ENCODE peak calls at places on chromosome 16, in six cellular contexts. G, U, R, C, N and Z are unnamed samples.

GRCh38 chr16:89009343-89010209 is 32.6 kb upstream of the CBFA2T3 start:
- DNase-seq in G (no peak), U (no peak), R (no peak), C (no peak), N (no peak), Z (no peak)

GRCh38 chr16:57253410-57253927 is 8.4 kb downstream of the ARL2BP start:
- DNase-seq in G (no peak), U (no peak), R (no peak), C (no peak), N (no peak), Z (peak)

GRCh38 chr16:48535369-48535787 is 74.6 kb downstream of the N4BP1 start:
- DNase-seq in G (no peak), U (no peak), R (no peak), C (no peak), N (no peak), Z (no peak)

GRCh38 chr16:17544785-17545184 is 74.0 kb upstream of the XYLT1 start:
- DNase-seq in G (no peak), U (no peak), R (no peak), C (no peak), N (peak), Z (no peak)

GRCh38 chr16:54285414-54286066 is 1.0 kb downstream of the IRX3 start:
- DNase-seq in G (no peak), U (no peak), R (no peak), C (peak), N (no peak), Z (peak)

GRCh38 chr16:48321307-48322036 is 63.7 kb downstream of the SIAH1 start:
- DNase-seq in G (no peak), U (peak), R (no peak), C (no peak), N (no peak), Z (no peak)

GRCh38 chr16:10878644-10879498 is 1.9 kb downstream of the CIITA start:
- DNase-seq in G (no peak), U (peak), R (no peak), C (peak), N (no peak), Z (no peak)

GRCh38 chr16:49092704-49093103 is 188.9 kb downstream of the CBLN1 start:
- DNase-seq in G (no peak), U (no peak), R (no peak), C (no peak), N (no peak), Z (no peak)

GRCh38 chr16:23771027-23771426 is 16.2 kb downstream of the CHP2 start:
- DNase-seq in G (no peak), U (no peak), R (no peak), C (no peak), N (no peak), Z (no peak)

GRCh38 chr16:70693231-70693671 is 7.4 kb upstream of the MTSS2 start:
- DNase-seq in G (no peak), U (no peak), R (no peak), C (no peak), N (no peak), Z (no peak)

GRCh38 chr16:70252355-70252988 is 732 bp upstream of the EXOSC6 start:
- DNase-seq in G (peak), U (peak), R (no peak), C (peak), N (peak), Z (no peak)

GRCh38 chr16:25066747-25067631 is 44.6 kb upstream of the LCMT1 start:
- DNase-seq in G (peak), U (peak), R (no peak), C (peak), N (peak), Z (peak)

GRCh38 chr16:70715860-70716357 is 30.1 kb upstream of the MTSS2 start:
- DNase-seq in G (no peak), U (peak), R (no peak), C (peak), N (no peak), Z (no peak)

GRCh38 chr16:8258523-8258922 is 331.8 kb downstream of the TMEM114 start:
- DNase-seq in G (no peak), U (no peak), R (no peak), C (no peak), N (no peak), Z (no peak)

GRCh38 chr16:59324462-59324861 is 590.3 kb upstream of the GOT2 start:
- DNase-seq in G (peak), U (peak), R (no peak), C (no peak), N (no peak), Z (no peak)

GRCh38 chr16:84182680-84183571 is 3.9 kb downstream of the TAF1C start:
- DNase-seq in G (no peak), U (no peak), R (no peak), C (no peak), N (no peak), Z (no peak)

GRCh38 chr16:78505544-78506371 is 406.3 kb downstream of the WWOX start:
- DNase-seq in G (no peak), U (no peak), R (no peak), C (no peak), N (peak), Z (peak)

GRCh38 chr16:49340466-49340865 is 33.1 kb upstream of the C16orf78 start:
- DNase-seq in G (no peak), U (no peak), R (no peak), C (no peak), N (no peak), Z (no peak)

GRCh38 chr16:58026705-58027340 is 1.3 kb downstream of the MMP15 start:
- DNase-seq in G (peak), U (no peak), R (no peak), C (peak), N (peak), Z (no peak)

GRCh38 chr16:89906141-89907025 is 12.3 kb upstream of the MC1R start:
- DNase-seq in G (peak), U (no peak), R (no peak), C (no peak), N (no peak), Z (no peak)

GRCh38 chr16:18948372-18949020 is 22.3 kb upstream of the SMG1 start:
- DNase-seq in G (no peak), U (no peak), R (no peak), C (no peak), N (no peak), Z (no peak)

GRCh38 chr16:69796285-69797118 is 34.4 kb downstream of the WWP2 start:
- DNase-seq in G (peak), U (peak), R (no peak), C (peak), N (peak), Z (peak)

GRCh38 chr16:69804283-69804682 is 42.2 kb downstream of the WWP2 start:
- DNase-seq in G (no peak), U (no peak), R (no peak), C (no peak), N (no peak), Z (no peak)

GRCh38 chr16:72923757-72924156 is 124.2 kb downstream of the ZFHX3 start:
- DNase-seq in G (no peak), U (no peak), R (no peak), C (no peak), N (no peak), Z (no peak)

GRCh38 chr16:72925631-72925979 is 122.3 kb downstream of the ZFHX3 start:
- DNase-seq in G (no peak), U (no peak), R (no peak), C (no peak), N (no peak), Z (no peak)

GRCh38 chr16:72924918-72925630 is 122.9 kb downstream of the ZFHX3 start:
- DNase-seq in G (no peak), U (no peak), R (no peak), C (no peak), N (no peak), Z (peak)

GRCh38 chr16:72922714-72923113 is 125.2 kb downstream of the ZFHX3 start:
- DNase-seq in G (no peak), U (no peak), R (no peak), C (peak), N (no peak), Z (no peak)

DNA sequence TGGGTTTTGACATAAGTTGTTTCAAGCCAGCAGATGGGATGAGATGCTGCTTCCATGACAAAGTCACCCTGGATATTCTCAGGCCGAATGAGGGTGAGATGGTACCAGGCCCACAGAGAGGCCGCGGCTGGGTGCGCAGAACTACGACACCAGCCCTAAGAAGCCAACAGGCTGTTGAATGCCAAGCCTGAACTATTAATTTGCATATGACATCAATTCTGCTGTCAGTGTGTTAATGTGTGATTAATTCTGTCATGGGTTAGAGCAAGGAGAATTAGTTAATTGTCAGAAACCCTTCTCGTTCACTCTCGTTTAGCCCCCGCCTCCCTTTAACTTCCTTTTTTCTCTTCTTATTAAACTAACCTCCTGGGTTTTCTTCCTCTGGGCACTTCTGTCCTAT is 123.4 kb downstream of the ZFHX3 start:
- DNase-seq in G (no peak), U (no peak), R (no peak), C (no peak), N (no peak), Z (no peak)
- H3K4me2 ChIP-seq in G (no peak), U (no peak), R (no peak), C (no peak), N (no peak), Z (peak)

GRCh38 chr16:76487411-76488064 is 210.3 kb downstream of the CNTNAP4 start:
- DNase-seq in G (no peak), U (no peak), R (no peak), C (peak), N (no peak), Z (no peak)

GRCh38 chr16:76486740-76487139 is 209.5 kb downstream of the CNTNAP4 start:
- DNase-seq in G (no peak), U (no peak), R (no peak), C (no peak), N (no peak), Z (no peak)

GRCh38 chr16:76483510-76483909 is 206.3 kb downstream of the CNTNAP4 start:
- DNase-seq in G (no peak), U (no peak), R (no peak), C (no peak), N (no peak), Z (no peak)

GRCh38 chr16:76488065-76488417 is 210.8 kb downstream of the CNTNAP4 start:
- DNase-seq in G (no peak), U (no peak), R (no peak), C (no peak), N (no peak), Z (no peak)

GRCh38 chr16:76484020-76484419 is 206.8 kb downstream of the CNTNAP4 start:
- DNase-seq in G (no peak), U (no peak), R (no peak), C (no peak), N (no peak), Z (no peak)
- TF ChIP-seq SMC3 in G (no peak), U (no peak), R (no peak), C (no peak), N (no peak), Z (no peak)

GRCh38 chr16:68365167-68365817 is 54.5 kb downstream of the PRMT7 start:
- DNase-seq in G (no peak), U (no peak), R (no peak), C (no peak), N (no peak), Z (no peak)
- H3K4me2 ChIP-seq in G (no peak), U (no peak), R (no peak), C (no peak), N (no peak), Z (no peak)

GRCh38 chr16:30925646-30926332 is 2.4 kb downstream of the FBXL19 start:
- DNase-seq in G (no peak), U (no peak), R (no peak), C (no peak), N (no peak), Z (no peak)

GRCh38 chr16:30922960-30923535 is 324 bp upstream of the FBXL19 start:
- DNase-seq in G (peak), U (peak), R (peak), C (peak), N (peak), Z (peak)

GRCh38 chr16:30923554-30924085 is at the start of gene FBXL19:
- DNase-seq in G (no peak), U (no peak), R (no peak), C (peak), N (no peak), Z (no peak)

GRCh38 chr16:30924797-30925645 is 1.6 kb downstream of the FBXL19 start:
- DNase-seq in G (no peak), U (no peak), R (no peak), C (no peak), N (no peak), Z (no peak)

GRCh38 chr16:30924086-30924714 is 828 bp downstream of the FBXL19 start:
- DNase-seq in G (no peak), U (no peak), R (no peak), C (peak), N (peak), Z (no peak)
- TF ChIP-seq SMC3 in G (no peak), U (no peak), R (no peak), C (no peak), N (no peak), Z (no peak)

DNA sequence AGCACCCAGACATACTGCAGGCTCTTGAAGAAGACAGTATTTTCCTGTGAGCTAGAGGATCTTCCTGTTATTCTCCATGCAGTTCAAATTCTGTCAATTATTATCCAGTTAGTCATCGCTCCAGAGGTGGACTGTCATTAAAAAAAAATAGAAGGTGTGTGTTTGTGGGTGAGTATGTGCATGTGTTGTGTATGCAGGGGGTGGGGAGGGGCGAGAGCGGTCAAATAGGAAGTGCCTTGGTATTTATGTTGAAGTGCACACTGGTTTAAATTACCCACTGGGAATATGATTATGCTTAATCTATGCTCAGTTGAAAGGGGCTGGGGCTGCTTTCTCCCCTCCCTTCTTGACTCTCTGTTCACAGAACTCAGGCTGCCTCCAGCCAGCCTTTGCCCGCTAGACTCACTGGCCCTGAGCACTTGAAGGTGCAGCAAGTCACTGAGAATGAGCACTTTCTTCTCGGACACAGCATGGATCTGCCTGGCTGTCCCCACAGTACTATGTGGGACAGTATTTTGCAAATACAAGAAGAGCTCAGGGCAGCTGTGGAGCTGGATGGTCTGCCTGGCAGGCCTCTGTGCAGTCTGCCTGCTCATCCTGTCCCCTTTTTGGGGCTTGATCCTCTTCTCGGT is at the start of gene HSD17B2:
- DNase-seq in G (peak), U (peak), R (no peak), C (no peak), N (no peak), Z (peak)
- H3K4me2 ChIP-seq in G (peak), U (peak), R (no peak), C (peak), N (no peak), Z (peak)

GRCh38 chr16:87395181-87395842 is 3.2 kb downstream of the MAP1LC3B start:
- DNase-seq in G (no peak), U (no peak), R (no peak), C (no peak), N (no peak), Z (no peak)
- TF ChIP-seq SMC3 in G (no peak), U (no peak), R (no peak), C (no peak), N (no peak), Z (no peak)

GRCh38 chr16:28110479-28110878 is 47.0 kb upstream of the GSG1L start:
- DNase-seq in G (no peak), U (no peak), R (no peak), C (no peak), N (no peak), Z (no peak)
- H3K4me2 ChIP-seq in G (no peak), U (no peak), R (no peak), C (no peak), N (peak), Z (no peak)

DNA sequence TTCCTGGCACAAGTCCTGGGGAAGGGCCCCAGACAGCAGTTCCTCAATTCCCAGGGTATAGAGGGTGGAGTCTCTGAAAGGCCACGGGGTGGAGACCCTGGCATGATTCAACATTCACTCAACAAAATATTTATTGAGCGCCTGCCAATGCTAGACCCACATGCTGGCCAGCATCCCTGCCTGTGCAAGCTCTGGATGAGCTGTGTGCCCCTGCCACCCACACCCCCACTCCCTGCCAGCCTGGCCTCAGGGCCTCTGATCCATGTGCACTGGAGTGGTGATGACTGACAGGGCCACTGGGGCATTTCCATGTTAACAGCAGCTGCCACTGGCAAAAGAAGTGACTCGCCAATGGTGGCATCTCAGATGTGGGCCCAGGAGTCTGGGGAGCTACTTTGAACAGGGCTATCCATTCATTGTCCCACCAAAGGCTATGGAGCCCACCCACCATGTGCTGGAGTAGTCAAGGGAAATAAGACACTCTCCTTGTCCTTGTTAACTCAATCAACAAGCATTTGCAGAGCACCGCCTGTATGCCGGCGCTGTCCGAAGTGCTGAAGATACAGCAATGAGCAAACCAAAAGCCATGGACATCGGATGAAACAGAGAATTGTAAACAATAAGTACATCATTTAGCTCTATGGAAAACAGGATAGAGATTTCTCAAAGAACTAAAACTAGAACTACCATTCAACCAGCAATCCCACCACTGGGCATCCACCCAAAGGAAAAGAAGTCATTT is 3.0 kb upstream of the PRSS22 start:
- DNase-seq in G (no peak), U (peak), R (no peak), C (no peak), N (peak), Z (no peak)
- TF ChIP-seq SMC3 in G (no peak), U (no peak), R (no peak), C (no peak), N (no peak), Z (no peak)